ENCODE peak calls at places on chromosome 21, in six cellular contexts. O, C, Q, I, U and Y are unnamed samples.

GRCh38 chr21:44903689-44904088 is 17.0 kb downstream of the ITGB2 start:
- DNase-seq in O (no peak), Q (no peak), C (no peak), U (no peak), I (no peak), Y (no peak)

GRCh38 chr21:34844033-34844923 is 175.5 kb downstream of the CLIC6 start:
- DNase-seq in Q (no peak), I (no peak), C (no peak), U (no peak), O (no peak), Y (no peak)

GRCh38 chr21:25170681-25171080 is 436.6 kb downstream of the MRPL39 start:
- DNase-seq in I (no peak), Q (no peak), U (no peak), C (no peak), O (no peak), Y (no peak)

GRCh38 chr21:34592120-34592561 is 22.8 kb downstream of the RCAN1 start:
- DNase-seq in U (no peak), O (peak; percentile 79), C (no peak), I (no peak), Q (no peak), Y (no peak)

GRCh38 chr21:21383126-21383525 is 384.9 kb downstream of the NCAM2 start:
- DNase-seq in Q (no peak), U (no peak), C (no peak), O (no peak), I (no peak), Y (no peak)

GRCh38 chr21:14766241-14766640 is 220.1 kb upstream of the SAMSN1 start:
- DNase-seq in C (peak; percentile 44), Q (peak; percentile 48), O (no peak), I (no peak), U (no peak), Y (no peak)

GRCh38 chr21:38631171-38631570 is 132.9 kb upstream of the ERG start:
- DNase-seq in Q (no peak), O (no peak), U (no peak), C (no peak), I (no peak), Y (no peak)

GRCh38 chr21:35988396-35989140 is 71.8 kb downstream of the SETD4 start:
- DNase-seq in I (no peak), O (no peak), Q (no peak), U (no peak), C (no peak), Y (no peak)

GRCh38 chr21:17803536-17803935 is 15.6 kb downstream of the C21orf91 start:
- DNase-seq in C (no peak), O (no peak), Q (no peak), I (no peak), U (no peak), Y (no peak)

GRCh38 chr21:38840456-38841129 is 34.9 kb downstream of the ETS2 start:
- DNase-seq in I (no peak), U (no peak), Q (no peak), O (no peak), C (no peak), Y (no peak)

GRCh38 chr21:35933466-35933865 is 126.9 kb downstream of the SETD4 start:
- DNase-seq in I (no peak), O (no peak), Q (no peak), C (no peak), U (no peak), Y (no peak)

GRCh38 chr21:36134820-36135390 is at the start of gene CBR3:
- DNase-seq in I (no peak), C (no peak), U (no peak), O (no peak), Q (no peak), Y (peak; percentile 40)

GRCh38 chr21:40242586-40242985 is 375.3 kb downstream of the PCP4 start:
- DNase-seq in U (no peak), C (no peak), Q (no peak), I (no peak), O (no peak), Y (no peak)

GRCh38 chr21:35036521-35037383 is 12.3 kb downstream of the RUNX1 start:
- DNase-seq in I (no peak), U (no peak), C (peak; percentile 32), O (no peak), Q (no peak), Y (no peak)

GRCh38 chr21:18499761-18500376 is 96.3 kb upstream of the TMPRSS15 start:
- DNase-seq in I (no peak), U (no peak), C (peak; percentile 21), Q (peak; percentile 66), O (peak; percentile 64), Y (no peak)

GRCh38 chr21:28793043-28793442 is 199.6 kb downstream of the LTN1 start:
- DNase-seq in C (no peak), Q (no peak), U (no peak), O (peak; percentile 30), I (no peak), Y (no peak)

GRCh38 chr21:35294231-35294898 is 245.3 kb upstream of the RUNX1 start:
- DNase-seq in I (no peak), U (no peak), O (no peak), Q (no peak), C (no peak), Y (no peak)

GRCh38 chr21:17802568-17802967 is 16.6 kb downstream of the C21orf91 start:
- DNase-seq in C (no peak), I (no peak), Q (no peak), U (no peak), O (no peak), Y (no peak)

GRCh38 chr21:36065497-36066036 is 4.3 kb upstream of the CBR1 start:
- DNase-seq in O (peak; percentile 64), C (peak; percentile 72), Q (no peak), U (no peak), I (no peak), Y (no peak)

GRCh38 chr21:44931501-44932365 is 8.1 kb upstream of the SLX9 start:
- DNase-seq in I (no peak), Q (no peak), U (no peak), O (no peak), C (no peak), Y (no peak)

GRCh38 chr21:36509966-36510742 is 30.2 kb upstream of the CLDN14 start:
- DNase-seq in C (no peak), O (no peak), Q (no peak), U (no peak), I (no peak), Y (no peak)

GRCh38 chr21:36330904-36331303 is 10.9 kb downstream of the MORC3 start:
- DNase-seq in C (peak; percentile 51), Q (no peak), U (no peak), I (peak; percentile 16), O (peak; percentile 71), Y (peak; percentile 36)

GRCh38 chr21:34736116-34736870 is 67.5 kb downstream of the CLIC6 start:
- DNase-seq in I (no peak), C (no peak), U (no peak), Q (no peak), O (no peak), Y (no peak)

GRCh38 chr21:29144736-29145353 is 14.4 kb downstream of the MAP3K7CL start:
- DNase-seq in O (no peak), U (no peak), C (no peak), I (no peak), Q (no peak), Y (no peak)

GRCh38 chr21:44986471-44987291 is 46.9 kb downstream of the SLX9 start:
- DNase-seq in U (no peak), C (no peak), I (no peak), Q (no peak), O (no peak), Y (no peak)

DNA sequence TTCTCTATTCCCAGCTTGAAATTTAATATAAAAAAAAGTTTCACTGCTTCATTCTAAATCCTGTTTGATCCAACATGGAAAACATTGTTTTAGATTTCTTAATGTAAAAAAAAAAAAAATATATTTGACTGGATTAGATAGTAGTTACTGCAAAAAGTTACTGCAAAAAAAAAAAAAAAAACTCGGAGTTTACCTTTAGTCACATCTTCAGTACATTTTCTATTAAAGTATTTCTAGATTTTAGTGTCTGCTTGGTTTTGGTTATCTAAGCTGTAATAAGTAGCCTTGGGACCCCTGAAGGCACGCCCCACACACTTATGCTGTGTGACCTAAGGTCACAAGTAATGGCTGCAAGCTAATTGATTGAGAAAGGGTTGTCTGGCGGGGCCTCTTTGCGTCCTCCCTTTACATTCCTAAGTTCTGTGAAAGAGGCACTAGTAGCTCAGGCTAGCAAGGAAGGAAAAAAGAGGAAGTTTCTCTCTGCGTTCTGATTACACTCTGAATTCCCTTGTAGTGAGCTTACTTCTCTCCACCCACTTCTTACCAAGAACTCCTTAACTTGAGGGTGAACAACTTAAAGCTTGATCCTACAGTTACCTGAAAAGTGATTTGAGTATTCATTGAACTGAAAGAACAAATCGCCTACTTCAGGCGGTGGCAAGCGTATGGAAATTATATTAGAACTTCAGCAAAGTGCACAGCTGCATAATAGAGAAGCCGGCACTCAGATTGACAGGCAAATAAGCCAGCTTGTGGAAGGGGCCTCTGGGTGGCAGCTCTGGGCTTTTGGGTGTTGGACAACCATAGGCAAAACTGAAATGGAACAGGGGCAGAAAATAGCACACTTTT is 464.2 kb downstream of the USP25 start:
- DNase-seq in U (no peak), Q (no peak), O (no peak), C (no peak), I (no peak), Y (no peak)
- TF ChIP-seq POLR2A in U (no peak), Q (no peak), O (no peak), C (no peak), I (no peak), Y (no peak)

GRCh38 chr21:46003575-46004007 is 22.0 kb downstream of the COL6A1 start:
- DNase-seq in C (no peak), U (no peak), Q (peak; percentile 39), I (no peak), O (no peak), Y (no peak)
- TF ChIP-seq POLR2AphosphoS5 in C (no peak), U (no peak), Q (no peak), I (no peak), O (no peak), Y (no peak)

GRCh38 chr21:26491663-26492062 is 81.4 kb downstream of the CYYR1 start:
- DNase-seq in C (no peak), Q (no peak), O (no peak), U (no peak), I (no peak), Y (no peak)

GRCh38 chr21:26489781-26490180 is 83.3 kb downstream of the CYYR1 start:
- DNase-seq in O (no peak), C (no peak), Q (no peak), U (no peak), I (no peak), Y (no peak)

GRCh38 chr21:26487981-26488480 is 85.1 kb downstream of the CYYR1 start:
- DNase-seq in O (no peak), C (no peak), Q (no peak), U (no peak), I (no peak), Y (no peak)

GRCh38 chr21:26495283-26495849 is 77.7 kb downstream of the CYYR1 start:
- DNase-seq in Q (no peak), C (no peak), I (no peak), O (no peak), U (no peak), Y (no peak)

DNA sequence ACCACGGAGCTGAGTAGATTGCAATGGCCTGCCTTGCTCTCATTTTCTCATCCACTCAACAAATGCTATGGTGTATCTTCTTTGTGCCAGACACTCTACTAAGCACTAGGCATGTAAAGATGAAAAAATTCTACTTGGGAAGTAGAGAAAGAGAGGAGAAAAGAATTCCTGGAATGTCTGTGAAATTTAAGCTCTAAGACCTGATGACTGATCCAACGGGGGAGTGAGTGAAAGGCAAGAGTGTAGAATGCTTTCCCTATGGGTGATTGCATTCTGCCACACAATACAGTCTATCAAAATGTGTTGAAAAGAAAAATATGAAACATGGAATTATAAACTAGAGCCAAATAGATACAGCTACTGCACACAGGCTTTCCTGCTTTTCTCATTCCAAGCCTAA is 82.3 kb downstream of the CYYR1 start:
- DNase-seq in Q (no peak), O (no peak), C (no peak), U (no peak), I (no peak), Y (no peak)
- TF ChIP-seq TAF1 in Q (no peak), O (no peak), C (no peak), U (no peak), I (no peak), Y (no peak)

GRCh38 chr21:32612999-32613337 is 791 bp upstream of the CFAP298 start:
- DNase-seq in O (no peak), C (no peak), I (no peak), U (no peak), Q (no peak), Y (no peak)
- TF ChIP-seq POLR2A in O (no peak), C (no peak), I (no peak), U (no peak), Q (no peak), Y (no peak)